ENCODE peak calls at places on chromosomes 5 and 9, in six cellular contexts. One of them, this sample, is unnamed.

GRCh38 chr9:121577201-121577600 is 74.2 kb upstream of the DAB2IP start:
- DNase-seq in IMR-90: no peak
- DNase-seq in fibroblast of lung: no peak
- DNase-seq in HCT116: no peak
- DNase-seq in H9: no peak
- DNase-seq in HepG2: no peak
- DNase-seq in this sample: no peak

GRCh38 chr9:88828018-88828417 is 163.2 kb upstream of the S1PR3 start:
- DNase-seq in HCT116: no peak
- DNase-seq in HepG2: no peak
- DNase-seq in IMR-90: no peak
- DNase-seq in fibroblast of lung: no peak
- DNase-seq in H9: no peak
- DNase-seq in this sample: no peak

GRCh38 chr5:60102961-60103683 is 209.6 kb upstream of the PDE4D start:
- DNase-seq in IMR-90: no peak
- DNase-seq in H9: no peak
- DNase-seq in HCT116: no peak
- DNase-seq in HepG2: no peak
- DNase-seq in fibroblast of lung: no peak
- DNase-seq in this sample: no peak

GRCh38 chr5:126414874-126415502 is 8.2 kb upstream of the GRAMD2B start:
- DNase-seq in fibroblast of lung: peak
- DNase-seq in HCT116: no peak
- DNase-seq in H9: no peak
- DNase-seq in HepG2: no peak
- DNase-seq in IMR-90: peak
- DNase-seq in this sample: no peak

GRCh38 chr9:130172161-130172857 is at the start of gene NCS1:
- DNase-seq in HepG2: no peak
- DNase-seq in H9: peak
- DNase-seq in fibroblast of lung: peak
- DNase-seq in IMR-90: peak
- DNase-seq in HCT116: peak
- DNase-seq in this sample: peak

GRCh38 chr5:137273511-137273910 is 225.6 kb downstream of the SPOCK1 start:
- DNase-seq in H9: no peak
- DNase-seq in HepG2: no peak
- DNase-seq in fibroblast of lung: no peak
- DNase-seq in IMR-90: no peak
- DNase-seq in HCT116: no peak
- DNase-seq in this sample: no peak

GRCh38 chr5:142800776-142801494 is 30.8 kb downstream of the ARHGAP26 start:
- DNase-seq in fibroblast of lung: no peak
- DNase-seq in IMR-90: no peak
- DNase-seq in HCT116: no peak
- DNase-seq in H9: no peak
- DNase-seq in HepG2: no peak
- DNase-seq in this sample: no peak

GRCh38 chr5:9888517-9888916 is 258.4 kb upstream of the TAS2R1 start:
- DNase-seq in H9: no peak
- DNase-seq in HCT116: no peak
- DNase-seq in HepG2: no peak
- DNase-seq in fibroblast of lung: peak
- DNase-seq in IMR-90: peak
- DNase-seq in this sample: no peak

GRCh38 chr9:13588151-13589043 is 308.9 kb upstream of the MPDZ start:
- DNase-seq in fibroblast of lung: peak
- DNase-seq in HepG2: no peak
- DNase-seq in H9: no peak
- DNase-seq in HCT116: no peak
- DNase-seq in IMR-90: no peak
- DNase-seq in this sample: no peak

GRCh38 chr9:18824095-18824666 is 208.8 kb downstream of the SAXO1 start:
- DNase-seq in fibroblast of lung: no peak
- DNase-seq in IMR-90: no peak
- DNase-seq in HepG2: peak
- DNase-seq in H9: peak
- DNase-seq in HCT116: no peak
- DNase-seq in this sample: peak
- TF ChIP-seq CTCF in fibroblast of lung: peak
- TF ChIP-seq CTCF in IMR-90: peak
- TF ChIP-seq CTCF in HepG2: peak
- TF ChIP-seq CTCF in H9: peak
- TF ChIP-seq CTCF in HCT116: peak
- TF ChIP-seq CTCF in this sample: peak

DNA sequence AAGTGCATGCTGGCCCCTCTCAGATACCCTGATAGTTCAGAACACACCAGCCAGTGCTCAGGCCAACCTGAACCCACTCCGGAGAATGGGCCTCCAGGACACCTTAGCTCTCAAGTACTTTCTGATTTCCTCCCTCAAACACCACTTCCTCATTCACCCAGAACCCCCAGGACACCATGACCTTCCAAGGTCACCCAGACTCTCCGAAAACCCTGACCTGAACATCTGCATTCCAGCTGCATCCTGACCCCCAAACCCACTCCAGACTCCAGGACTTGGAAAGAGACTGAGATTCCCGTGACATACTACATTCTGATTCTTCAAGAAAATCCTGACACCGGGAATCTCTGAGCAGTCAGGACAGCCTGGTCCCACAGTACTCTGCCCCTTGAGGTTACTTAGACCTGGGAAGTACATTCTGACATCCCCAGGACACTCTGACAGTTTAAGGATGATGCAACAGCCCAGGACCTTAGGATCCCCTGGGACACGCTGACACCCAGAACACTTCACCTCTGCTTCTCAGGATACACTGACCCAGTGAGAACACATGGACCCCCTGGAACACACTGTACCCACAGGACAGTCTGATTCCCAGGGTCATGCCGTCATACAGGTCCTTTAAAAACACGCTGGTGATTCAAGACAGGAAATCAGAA is 747 bp upstream of the PROP1 start:
- DNase-seq in HepG2: no peak
- DNase-seq in IMR-90: no peak
- DNase-seq in HCT116: no peak
- DNase-seq in H9: no peak
- DNase-seq in fibroblast of lung: no peak
- DNase-seq in this sample: no peak
- H3K27ac ChIP-seq in HepG2: no peak
- H3K27ac ChIP-seq in IMR-90: no peak
- H3K27ac ChIP-seq in HCT116: no peak
- H3K27ac ChIP-seq in H9: no peak
- H3K27ac ChIP-seq in fibroblast of lung: no peak
- H3K27ac ChIP-seq in this sample: no peak

DNA sequence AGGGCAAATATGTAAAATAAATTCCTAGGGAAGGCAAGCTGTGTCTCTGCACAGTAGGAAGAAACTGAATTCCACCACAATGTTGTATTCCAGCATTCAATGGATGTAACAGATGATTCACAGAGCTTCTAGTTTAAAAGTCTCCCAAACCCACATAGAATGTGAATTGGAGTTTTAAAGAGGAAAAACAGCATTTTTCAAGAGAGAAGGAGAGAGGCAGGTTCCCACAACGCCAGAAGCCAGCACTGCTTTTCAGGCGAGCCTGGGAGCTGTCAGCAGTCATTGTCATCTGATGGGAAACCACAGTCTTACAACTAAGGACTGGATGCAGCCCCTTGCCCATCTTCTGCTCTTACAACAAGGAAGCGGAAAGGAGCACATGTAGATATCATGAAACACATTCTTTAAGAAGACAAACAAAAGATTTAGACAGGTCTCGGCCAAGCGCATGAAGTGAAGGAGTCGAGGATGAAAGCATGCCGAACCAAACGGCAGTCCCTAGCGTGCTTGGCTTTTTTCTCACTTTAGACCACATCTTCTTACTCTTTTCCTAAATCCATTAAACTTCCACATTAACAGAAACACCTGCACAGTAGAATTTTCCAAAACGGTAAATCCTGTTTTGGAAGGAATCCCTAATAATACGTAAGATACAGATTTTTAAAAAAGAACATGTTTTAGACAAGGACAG is 611 bp downstream of the DIRAS2 start:
- DNase-seq in HCT116: no peak
- DNase-seq in fibroblast of lung: no peak
- DNase-seq in IMR-90: no peak
- DNase-seq in HepG2: no peak
- DNase-seq in H9: no peak
- DNase-seq in this sample: no peak
- H3K9ac ChIP-seq in HCT116: no peak
- H3K9ac ChIP-seq in fibroblast of lung: no peak
- H3K9ac ChIP-seq in IMR-90: no peak
- H3K9ac ChIP-seq in HepG2: no peak
- H3K9ac ChIP-seq in H9: no peak
- H3K9ac ChIP-seq in this sample: no peak

DNA sequence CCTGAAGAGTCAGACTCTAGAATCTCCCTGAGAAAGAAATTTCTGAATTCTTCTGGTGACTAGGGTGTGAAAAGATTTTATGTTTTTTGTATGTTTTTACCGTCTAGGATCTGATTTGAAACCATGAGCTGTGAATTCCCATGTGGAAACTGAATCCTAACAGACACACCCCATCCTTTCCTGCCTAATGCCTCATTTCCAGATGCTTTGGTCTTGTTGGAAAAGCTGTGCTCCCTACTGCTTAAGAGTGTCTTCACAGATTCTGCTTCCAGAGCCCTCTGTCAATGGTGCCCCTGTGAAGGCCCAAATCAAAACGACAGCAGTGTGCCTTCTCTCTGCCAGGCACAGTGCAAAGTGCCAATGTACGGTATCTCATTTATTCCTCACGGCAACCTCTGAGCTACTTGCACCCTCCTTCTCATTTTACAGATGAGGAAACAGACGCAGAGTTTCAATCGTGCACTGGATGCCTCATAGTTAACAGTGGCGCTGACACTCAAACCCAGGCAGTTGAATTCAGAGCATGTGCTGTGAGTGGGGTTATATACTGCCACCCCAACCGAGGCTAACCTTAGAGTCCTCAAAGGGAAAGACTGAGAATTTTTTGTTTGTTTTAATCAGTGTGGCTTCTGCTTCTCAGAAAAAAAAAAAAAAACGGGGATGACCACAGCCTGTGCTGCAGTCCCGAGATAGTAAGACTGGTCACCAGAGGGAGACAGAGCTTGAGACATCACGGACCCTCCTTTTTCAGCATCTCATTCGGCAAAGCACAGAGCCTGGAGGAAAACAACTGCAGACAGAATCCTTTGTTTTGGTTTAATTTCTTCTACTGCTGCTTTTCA is 188.4 kb downstream of the SNCAIP start:
- DNase-seq in HepG2: peak
- DNase-seq in fibroblast of lung: peak
- DNase-seq in H9: peak
- DNase-seq in IMR-90: peak
- DNase-seq in HCT116: peak
- DNase-seq in this sample: no peak
- TF ChIP-seq CTCF in HepG2: peak
- TF ChIP-seq CTCF in fibroblast of lung: peak
- TF ChIP-seq CTCF in H9: peak
- TF ChIP-seq CTCF in IMR-90: peak
- TF ChIP-seq CTCF in HCT116: peak
- TF ChIP-seq CTCF in this sample: no peak

DNA sequence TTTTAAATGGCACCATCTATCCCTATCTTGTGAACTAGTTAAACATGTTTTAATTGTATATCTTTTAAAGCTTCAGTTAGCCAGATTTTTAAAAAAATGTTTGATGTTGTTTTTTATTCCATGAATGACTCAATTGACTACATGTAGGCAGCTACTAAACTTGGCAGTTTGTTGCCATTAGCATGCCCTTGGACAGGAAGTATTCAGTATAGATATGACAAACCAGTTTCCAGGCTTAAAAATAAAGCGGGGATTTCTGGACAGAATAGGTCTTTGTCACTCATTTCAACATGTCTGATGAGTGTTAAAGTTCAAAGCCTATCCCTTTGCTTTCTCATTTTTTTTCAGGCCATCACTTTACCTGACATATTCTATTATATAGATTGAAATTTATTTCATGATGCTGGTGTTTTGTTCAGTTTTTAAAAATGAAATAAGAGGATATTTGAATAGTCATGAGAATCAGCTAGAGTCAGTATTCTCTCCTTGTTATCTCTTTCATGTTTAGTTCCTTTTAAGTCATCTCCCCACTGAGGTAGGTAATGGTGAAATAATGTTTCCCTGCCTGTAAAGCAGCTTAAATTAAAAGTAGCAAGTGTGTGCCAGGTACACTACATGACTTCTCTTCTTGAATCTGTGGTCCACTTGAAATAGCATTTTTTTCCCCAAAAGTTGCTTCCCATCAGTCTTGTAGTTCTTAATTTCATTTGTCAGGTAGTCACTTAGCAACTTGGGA is 11.9 kb downstream of the TNFAIP8 start:
- DNase-seq in HepG2: peak
- DNase-seq in fibroblast of lung: peak
- DNase-seq in H9: no peak
- DNase-seq in IMR-90: peak
- DNase-seq in HCT116: no peak
- DNase-seq in this sample: no peak
- H3K27ac ChIP-seq in HepG2: no peak
- H3K27ac ChIP-seq in fibroblast of lung: no peak
- H3K27ac ChIP-seq in H9: no peak
- H3K27ac ChIP-seq in IMR-90: no peak
- H3K27ac ChIP-seq in HCT116: no peak
- H3K27ac ChIP-seq in this sample: no peak

DNA sequence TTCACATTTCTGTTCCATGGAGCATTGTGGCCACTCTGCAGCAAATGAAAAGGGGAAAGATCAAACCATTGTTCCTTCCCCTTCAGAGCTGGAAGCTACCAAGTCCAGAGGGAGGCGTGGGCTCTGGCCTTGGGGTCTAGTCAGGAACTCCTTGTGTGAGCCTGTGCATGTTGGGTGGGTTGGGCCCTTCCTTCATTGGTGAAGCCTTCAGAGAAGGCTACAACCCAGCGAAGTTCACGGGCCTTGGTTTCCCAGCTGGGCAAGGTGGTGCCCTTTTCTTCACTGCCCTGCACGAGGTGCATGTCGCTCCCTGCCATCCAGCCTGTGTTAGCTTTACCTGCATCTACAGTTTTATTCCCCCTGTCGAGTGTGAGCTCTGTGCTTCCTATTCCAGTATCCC is 84.6 kb downstream of the ZNF618 start:
- DNase-seq in HCT116: no peak
- DNase-seq in fibroblast of lung: no peak
- DNase-seq in HepG2: no peak
- DNase-seq in H9: no peak
- DNase-seq in IMR-90: no peak
- DNase-seq in this sample: no peak
- H3K9ac ChIP-seq in HCT116: no peak
- H3K9ac ChIP-seq in fibroblast of lung: no peak
- H3K9ac ChIP-seq in HepG2: no peak
- H3K9ac ChIP-seq in H9: no peak
- H3K9ac ChIP-seq in IMR-90: no peak
- H3K9ac ChIP-seq in this sample: no peak

GRCh38 chr9:23587903-23588302 is 238.1 kb downstream of the ELAVL2 start:
- DNase-seq in H9: peak
- DNase-seq in IMR-90: no peak
- DNase-seq in HCT116: no peak
- DNase-seq in fibroblast of lung: no peak
- DNase-seq in HepG2: no peak
- DNase-seq in this sample: no peak
- TF ChIP-seq CTCF in H9: peak
- TF ChIP-seq CTCF in IMR-90: no peak
- TF ChIP-seq CTCF in HCT116: no peak
- TF ChIP-seq CTCF in fibroblast of lung: no peak
- TF ChIP-seq CTCF in HepG2: no peak
- TF ChIP-seq CTCF in this sample: no peak

This sample was measured in colonic mucosa.